ENCODE peak calls at places on chromosomes 3 and 15, in four cellular contexts. Z is Panc1; J is CD8-positive, alpha-beta memory T cell; I is dorsolateral prefrontal cortex. S is an unnamed sample.

GRCh38 chr3:69690-70089 is 126.9 kb upstream of the CHL1 start:
- DNase-seq in Z (no peak), J (no peak), I (no peak), S (no peak)

GRCh38 chr3:4904801-4905695 is 74.2 kb upstream of the BHLHE40 start:
- DNase-seq in Z (no peak), J (no peak), I (no peak), S (no peak)

GRCh38 chr3:46183330-46183729 is 24.8 kb downstream of the CCR1 start:
- DNase-seq in Z (no peak), J (no peak), I (no peak), S (no peak)

GRCh38 chr3:66812126-66812525 is 186.0 kb upstream of the KBTBD8 start:
- DNase-seq in Z (no peak), J (no peak), I (no peak), S (no peak)

GRCh38 chr3:24299801-24300626 is 194.6 kb downstream of the THRB start:
- DNase-seq in Z (no peak), J (no peak), I (no peak), S (no peak)

GRCh38 chr3:112464264-112464663 is 35.0 kb downstream of the BTLA start:
- DNase-seq in Z (no peak), J (no peak), I (no peak), S (no peak)

GRCh38 chr15:44792715-44793114 is 56.4 kb downstream of the TRIM69 start:
- DNase-seq in Z (no peak), J (no peak), I (no peak), S (no peak)

GRCh38 chr3:53941945-53942344 is 50.3 kb upstream of the SELENOK start:
- DNase-seq in Z (no peak), J (no peak), I (no peak), S (no peak)

GRCh38 chr3:171372694-171373093 is 87.5 kb downstream of the TNIK start:
- DNase-seq in Z (no peak), J (no peak), I (no peak), S (no peak)

GRCh38 chr3:118766306-118766669 is 268.4 kb downstream of the IGSF11 start:
- DNase-seq in Z (no peak), J (no peak), I (no peak), S (no peak)

GRCh38 chr3:43451670-43452254 is 165.4 kb downstream of the SNRK start:
- DNase-seq in Z (no peak), J (no peak), I (no peak), S (no peak)

GRCh38 chr3:87359807-87360206 is 83.4 kb upstream of the POU1F1 start:
- DNase-seq in Z (no peak), J (no peak), I (no peak), S (no peak)

DNA sequence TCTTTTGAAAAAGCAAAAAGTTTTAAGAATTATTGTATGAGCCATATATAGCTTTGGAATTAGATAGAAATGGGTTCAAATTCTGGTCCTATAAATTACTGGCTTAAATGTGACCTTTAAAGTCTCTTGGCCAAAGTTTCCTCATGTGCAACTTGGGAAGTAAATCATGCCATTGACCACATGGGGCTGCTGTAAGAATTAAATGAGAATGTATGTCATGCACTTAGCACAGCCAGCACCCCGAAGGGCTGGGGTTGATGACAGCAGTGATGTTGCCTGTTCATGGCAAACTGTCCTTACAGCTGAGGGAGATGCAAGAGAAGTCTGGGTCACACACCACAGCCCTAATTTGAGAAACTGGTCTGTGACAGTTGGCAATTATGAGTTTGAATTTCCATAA is 108.2 kb downstream of the TOP2B start:
- DNase-seq in Z (no peak), J (no peak), I (no peak), S (no peak)
- H3K27ac ChIP-seq in Z (no peak), J (no peak), I (no peak), S (no peak)

DNA sequence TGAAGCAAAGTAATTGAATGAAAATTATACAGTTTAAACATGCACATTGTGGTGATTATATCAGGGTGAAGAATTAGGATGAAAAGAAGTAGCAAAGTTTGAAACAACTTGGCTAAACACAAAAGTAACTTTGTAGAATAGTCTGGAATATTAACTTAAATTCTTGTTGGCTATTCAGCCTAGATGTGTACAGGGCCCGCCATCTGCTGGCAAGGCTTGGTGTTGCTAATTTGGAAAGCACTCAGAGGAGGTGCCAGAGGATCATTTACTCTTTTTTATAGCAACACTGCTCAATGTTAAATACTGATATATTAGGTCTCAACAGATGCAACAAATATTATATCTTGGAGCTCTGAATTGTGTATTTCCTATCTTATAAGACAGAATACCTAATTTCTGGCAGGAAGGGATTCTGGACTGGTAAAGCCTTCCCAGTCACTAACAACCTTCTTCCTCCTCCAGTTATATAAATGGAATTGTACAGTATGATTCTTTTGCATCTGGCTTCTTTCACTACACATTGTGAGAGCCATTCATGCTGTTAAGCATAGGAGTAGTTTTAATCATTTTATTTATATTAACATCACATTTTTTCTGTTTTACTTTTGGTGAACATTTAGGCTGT is 36.1 kb downstream of the TTC23 start:
- DNase-seq in Z (peak), J (peak), I (peak), S (peak)
- H3K27ac ChIP-seq in Z (no peak), J (no peak), I (no peak), S (no peak)

DNA sequence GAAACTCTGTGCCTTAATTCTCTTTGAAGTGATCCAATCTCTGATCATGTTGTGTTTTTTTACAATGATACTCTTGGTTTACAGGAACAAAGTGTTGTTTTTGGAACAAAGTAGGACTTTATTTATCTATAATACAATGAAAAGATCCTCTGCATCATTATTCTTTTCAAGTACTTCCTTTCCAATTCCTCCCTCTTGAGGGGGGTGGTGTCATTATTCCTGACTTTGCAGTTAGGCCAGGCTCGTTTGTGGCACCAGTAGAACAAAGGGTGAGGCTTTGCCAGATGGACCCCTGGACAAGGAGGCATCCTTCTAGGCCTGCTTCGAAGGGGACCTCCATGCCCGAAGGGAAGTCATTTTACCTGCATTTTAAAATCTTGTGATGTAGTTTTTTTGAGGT is 41.7 kb upstream of the ZBTB38 start:
- DNase-seq in Z (no peak), J (no peak), I (no peak), S (no peak)
- H3K27ac ChIP-seq in Z (no peak), J (no peak), I (no peak), S (no peak)

GRCh38 chr3:107268461-107268860 is 108.8 kb upstream of the CCDC54 start:
- DNase-seq in Z (no peak), J (no peak), I (peak), S (no peak)

GRCh38 chr3:107263269-107264021 is 113.8 kb upstream of the CCDC54 start:
- DNase-seq in Z (no peak), J (no peak), I (no peak), S (no peak)

GRCh38 chr3:107269081-107269480 is 108.2 kb upstream of the CCDC54 start:
- DNase-seq in Z (no peak), J (no peak), I (no peak), S (no peak)

GRCh38 chr3:107265526-107265925 is 111.7 kb upstream of the CCDC54 start:
- DNase-seq in Z (no peak), J (no peak), I (no peak), S (no peak)

GRCh38 chr3:107264888-107265287 is 112.4 kb upstream of the CCDC54 start:
- DNase-seq in Z (no peak), J (no peak), I (no peak), S (no peak)
- H3K27ac ChIP-seq in Z (no peak), J (no peak), I (peak), S (peak)

S was measured in substantia nigra.